ENCODE peak calls at places on chromosomes 7 and 10, in five cellular contexts. T is neural progenitor cell, W is IMR-90, F is K562, A is astrocyte. C is an unnamed sample.
A peak's percentile ranks its signal among the peaks of the same experiment; 100 is the strongest.

GRCh38 chr7:25913574-25914224 is 238.3 kb upstream of the NFE2L3 start:
- DNase-seq in F (no peak), T (no peak), A (no peak), W (no peak), C (no peak)

GRCh38 chr7:36303202-36304098 is 86.2 kb upstream of the ANLN start:
- DNase-seq in F (no peak), A (peak; percentile 87), T (peak; percentile 57), W (peak; percentile 95), C (peak; percentile 52)

GRCh38 chr10:62093863-62094291 is 174.8 kb downstream of the RTKN2 start:
- DNase-seq in T (no peak), W (peak; percentile 79), F (no peak), A (peak; percentile 90), C (peak; percentile 16)

GRCh38 chr10:22335204-22335956 is 9.9 kb upstream of the SPAG6 start:
- DNase-seq in A (peak; percentile 37), T (peak; percentile 78), W (peak; percentile 52), F (no peak), C (peak; percentile 53)

GRCh38 chr10:36303896-36304295 is 661.8 kb upstream of the FZD8 start:
- DNase-seq in T (no peak), W (no peak), A (no peak), F (no peak), C (no peak)

GRCh38 chr7:101507791-101508252 is 121.3 kb downstream of the MYL10 start:
- DNase-seq in W (peak; percentile 42), F (peak; percentile 74), T (peak; percentile 92), A (no peak), C (peak; percentile 48)

GRCh38 chr10:71431216-71431944 is 34.7 kb downstream of the CDH23 start:
- DNase-seq in T (no peak), F (no peak), A (no peak), W (no peak), C (no peak)

GRCh38 chr10:12013926-12014325 is 28.7 kb downstream of the UPF2 start:
- DNase-seq in W (peak; percentile 47), A (no peak), T (no peak), F (no peak), C (no peak)

GRCh38 chr7:50714851-50715250 is 67.8 kb downstream of the GRB10 start:
- DNase-seq in T (no peak), W (no peak), A (no peak), F (no peak), C (no peak)

GRCh38 chr7:749121-749520 is 22.0 kb upstream of the PRKAR1B start:
- DNase-seq in W (no peak), F (no peak), T (no peak), A (no peak), C (no peak)

GRCh38 chr7:43659549-43659896 is 69.8 kb downstream of the COA1 start:
- DNase-seq in F (no peak), A (no peak), T (no peak), W (no peak), C (no peak)
- H3K9ac ChIP-seq in F (no peak overlapping the region), A (peak overlapping the region; percentile 28), T (no peak overlapping the region), W (peak overlapping the region; percentile 41), C (no peak overlapping the region)

GRCh38 chr10:87060280-87060928 is 34.2 kb downstream of the GLUD1 start:
- DNase-seq in W (no peak), T (no peak), F (no peak), A (no peak), C (no peak)
- H3K36me3 ChIP-seq in W (peaks cover 32% of the 10 kb centered on the region), T (peaks cover 36% of the 10 kb centered on the region), F (peaks cover 74% of the 10 kb centered on the region), A (peaks cover 43% of the 10 kb centered on the region), C (peaks cover 8% of the 10 kb centered on the region)

DNA sequence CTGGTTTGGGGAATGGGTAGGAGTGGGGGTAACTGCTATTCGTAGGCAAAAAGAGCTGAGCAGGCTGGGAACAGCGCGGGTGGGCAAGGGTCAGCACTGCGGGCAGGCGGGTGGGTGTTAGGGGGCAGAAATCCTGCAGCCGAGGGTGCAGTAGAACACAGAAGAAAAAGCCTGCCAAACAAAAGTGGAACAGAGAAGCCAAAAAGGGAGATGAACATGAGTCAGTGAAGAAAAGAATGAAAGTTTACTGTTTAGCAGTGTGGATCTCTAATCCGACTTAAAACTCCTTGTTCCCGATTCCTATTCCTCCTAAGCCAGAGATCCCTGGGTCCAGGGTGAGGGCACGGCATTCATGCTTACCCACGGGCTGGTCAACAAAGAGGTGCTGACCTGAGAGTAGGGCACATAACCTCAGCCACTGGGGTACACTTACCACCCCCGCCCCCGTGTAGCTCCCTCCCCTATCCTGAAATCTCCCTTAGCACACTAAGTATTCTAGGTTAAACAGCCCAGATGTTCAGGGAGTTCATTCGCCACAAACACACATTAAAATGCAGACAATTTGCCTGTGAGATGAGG is 27.1 kb downstream of the PRSS2 start:
- DNase-seq in A (no peak), F (no peak), T (peak; percentile 29), W (no peak), C (no peak)
- H3K27me3 ChIP-seq in A (peaks cover 3% of the 10 kb centered on the region), F (peaks cover 9% of the 10 kb centered on the region), T (peaks cover 70% of the 10 kb centered on the region), W (peaks cover 63% of the 10 kb centered on the region), C (peaks cover 27% of the 10 kb centered on the region)

GRCh38 chr7:4798706-4799235 is 23.3 kb downstream of the AP5Z1 start:
- DNase-seq in T (no peak), W (no peak), A (no peak), F (no peak), C (no peak)
- H3K9ac ChIP-seq in T (no peak overlapping the region), W (no peak overlapping the region), A (no peak overlapping the region), F (no peak overlapping the region), C (no peak overlapping the region)

DNA sequence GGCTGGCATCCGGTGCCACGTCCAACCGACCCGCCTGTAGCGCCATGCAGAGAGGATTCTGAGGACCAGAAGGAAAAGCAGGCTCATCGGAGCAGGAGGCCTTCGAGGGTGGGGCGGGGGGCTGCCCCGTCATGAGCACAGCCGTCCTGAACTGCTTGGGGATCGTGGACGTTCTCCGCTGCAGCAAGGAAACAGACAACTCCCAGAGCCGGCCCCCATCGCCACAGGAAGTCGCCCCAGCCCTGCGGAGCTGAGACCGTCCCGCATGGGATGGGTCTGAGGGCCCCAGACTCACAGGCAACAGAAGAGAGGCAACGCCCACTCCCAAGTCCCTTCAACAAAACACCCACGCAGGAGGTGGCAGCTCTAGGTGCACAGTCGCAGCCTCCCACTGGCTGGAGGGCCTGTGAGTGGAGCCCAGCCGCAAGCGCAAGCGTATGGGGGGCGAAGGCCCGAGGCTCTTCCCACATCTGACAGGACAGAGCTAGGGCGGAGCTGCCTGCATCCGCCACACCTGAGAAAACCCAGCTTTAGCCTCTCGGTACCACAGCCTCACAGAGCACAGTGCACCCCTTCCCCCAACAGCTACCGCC is 64.7 kb upstream of the TNRC18 start:
- DNase-seq in T (no peak), A (no peak), F (no peak), W (no peak), C (no peak)
- H3K36me3 ChIP-seq in T (no peaks in the 10 kb centered on the region), A (peaks cover 7% of the 10 kb centered on the region), F (peaks cover 11% of the 10 kb centered on the region), W (peaks cover 25% of the 10 kb centered on the region), C (no peaks in the 10 kb centered on the region)

DNA sequence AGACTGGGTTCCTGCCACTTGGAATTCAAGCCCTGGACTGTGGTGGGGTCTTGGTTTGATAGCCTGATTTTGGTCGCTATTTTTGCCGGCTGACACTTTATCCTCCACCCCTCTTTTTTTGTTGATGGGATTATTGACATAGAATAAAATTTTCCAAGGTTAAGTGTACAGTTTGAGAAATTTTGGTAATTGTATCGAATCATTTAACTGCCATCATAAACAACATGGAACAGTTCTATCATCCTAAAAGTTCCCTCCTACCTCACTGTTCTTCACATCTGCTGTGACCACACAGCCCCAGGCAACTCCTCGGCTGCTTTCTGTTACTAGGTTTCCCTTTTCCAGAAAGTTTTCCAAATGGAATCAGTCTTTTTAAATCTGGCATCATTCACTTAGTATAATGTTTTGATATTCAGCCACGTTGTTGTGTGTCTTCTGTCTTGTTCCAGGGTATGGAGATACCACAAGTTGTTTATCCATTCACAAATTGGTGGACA is 50.6 kb upstream of the STEAP1B start:
- DNase-seq in W (no peak), A (no peak), F (no peak), T (no peak), C (no peak)
- H3K27me3 ChIP-seq in W (peaks cover 30% of the 10 kb centered on the region), A (peaks cover 3% of the 10 kb centered on the region), F (no peaks in the 10 kb centered on the region), T (peaks cover 14% of the 10 kb centered on the region), C (peaks cover 16% of the 10 kb centered on the region)

GRCh38 chr10:33381391-33381790 is 46.9 kb upstream of the NRP1 start:
- DNase-seq in T (no peak), W (peak; percentile 11), A (no peak), F (no peak), C (no peak)

GRCh38 chr10:33373263-33373662 is 38.8 kb upstream of the NRP1 start:
- DNase-seq in A (no peak), W (no peak), T (no peak), F (no peak), C (no peak)

GRCh38 chr10:33376976-33377657 is 42.6 kb upstream of the NRP1 start:
- DNase-seq in T (no peak), A (peak; percentile 83), F (no peak), W (peak; percentile 85), C (no peak)

GRCh38 chr10:33376476-33376875 is 42.0 kb upstream of the NRP1 start:
- DNase-seq in T (no peak), A (no peak), F (no peak), W (peak; percentile 11), C (no peak)

GRCh38 chr10:33377658-33378025 is 43.2 kb upstream of the NRP1 start:
- DNase-seq in W (peak; percentile 48), F (no peak), T (no peak), A (peak; percentile 73), C (no peak)
- H3K9ac ChIP-seq in W (no peak overlapping the region), F (no peak overlapping the region), T (no peak overlapping the region), A (no peak overlapping the region), C (no peak overlapping the region)

GRCh38 chr7:129714514-129715063 is 103.1 kb downstream of the NRF1 start:
- DNase-seq in F (no peak), T (no peak), W (no peak), A (peak; percentile 9), C (no peak)
- H3K36me3 ChIP-seq in F (peaks cover 67% of the 10 kb centered on the region), T (peaks cover 7% of the 10 kb centered on the region), W (peaks cover 30% of the 10 kb centered on the region), A (peaks cover 20% of the 10 kb centered on the region), C (no peaks in the 10 kb centered on the region)

C was measured in colonic mucosa.